ENCODE peak calls at places on chromosomes 3 and 15, in nine cellular contexts. M is osteocyte, N is GM23338, D is Peyer's patch, F is GM13977, T is RWPE1, K is B cell, C is foreskin fibroblast, H is fibroblast of mammary gland. O is an unnamed sample.

GRCh38 chr3:143064777-143065176 is 54.8 kb upstream of the CHST2 start:
- DNase-seq in M (no peak), T (no peak), C (no peak), D (no peak), H (no peak), F (no peak), N (no peak), K (no peak), O (no peak)

GRCh38 chr3:42544492-42545283 is 37.1 kb downstream of the SEC22C start:
- DNase-seq in F (no peak), D (no peak), C (peak), M (no peak), H (no peak), T (no peak), N (no peak), K (no peak), O (no peak)

GRCh38 chr3:122092460-122093165 is 37.5 kb downstream of the CD86 start:
- DNase-seq in N (peak), H (peak), T (peak), M (no peak), C (no peak), D (peak), K (no peak), F (no peak), O (no peak)

GRCh38 chr3:112699436-112699978 is 58.6 kb upstream of the CCDC80 start:
- DNase-seq in N (peak), M (no peak), C (peak), H (peak), T (no peak), F (no peak), D (no peak), K (no peak), O (no peak)

GRCh38 chr3:114450008-114450596 is 156.3 kb downstream of the TIGIT start:
- DNase-seq in K (no peak), T (no peak), D (no peak), C (no peak), F (no peak), H (no peak), M (no peak), N (no peak), O (no peak)

GRCh38 chr3:192079098-192079497 is 618.1 kb downstream of the PYDC2 start:
- DNase-seq in K (no peak), C (no peak), D (no peak), T (no peak), M (no peak), N (peak), H (no peak), F (no peak), O (no peak)

GRCh38 chr3:87488725-87489124 is 212.3 kb upstream of the POU1F1 start:
- DNase-seq in D (no peak), F (no peak), T (no peak), N (no peak), C (peak), H (no peak), K (no peak), M (no peak), O (no peak)

GRCh38 chr15:83446904-83447708 is at the start of gene SH3GL3:
- DNase-seq in N (peak), K (no peak), H (peak), F (peak), C (peak), T (peak), D (peak), M (peak), O (no peak)

GRCh38 chr15:24823473-24823872 is 131.3 kb upstream of the SNRPN start:
- DNase-seq in T (no peak), D (no peak), N (peak), F (no peak), H (no peak), C (no peak), K (no peak), M (no peak), O (no peak)

GRCh38 chr3:177362646-177363045 is 165.4 kb upstream of the TBL1XR1 start:
- DNase-seq in M (no peak), C (no peak), D (no peak), H (no peak), F (no peak), T (no peak), K (no peak), N (no peak), O (no peak)

GRCh38 chr15:61582092-61582491 is 353.0 kb upstream of the RORA start:
- DNase-seq in T (no peak), N (no peak), M (no peak), F (no peak), K (no peak), H (no peak), C (no peak), D (no peak), O (no peak)

GRCh38 chr3:136141891-136142290 is 54.2 kb downstream of the MSL2 start:
- DNase-seq in C (peak), M (no peak), H (peak), F (no peak), K (no peak), D (no peak), T (peak), N (no peak), O (no peak)

GRCh38 chr3:141305436-141305835 is 62.9 kb upstream of the ZBTB38 start:
- DNase-seq in H (peak), D (no peak), K (no peak), F (no peak), N (peak), T (no peak), C (peak), M (no peak), O (peak)
- TF ChIP-seq CTCF in H (peak), D (no peak), K (no peak), F (peak), N (no peak), T (no peak), C (peak), M (peak), O (peak)

GRCh38 chr15:76345269-76345879 is 8.8 kb downstream of the ISL2 start:
- DNase-seq in H (no peak), C (no peak), F (peak), M (no peak), N (no peak), D (no peak), K (no peak), T (no peak), O (no peak)

GRCh38 chr15:76349301-76350070 is 12.9 kb downstream of the ISL2 start:
- DNase-seq in C (peak), D (no peak), T (no peak), H (no peak), K (no peak), M (no peak), N (no peak), F (no peak), O (no peak)

GRCh38 chr15:76346666-76347506 is 10.3 kb downstream of the ISL2 start:
- DNase-seq in N (peak), T (peak), M (no peak), F (peak), H (no peak), K (no peak), C (peak), D (no peak), O (no peak)

GRCh38 chr15:76345880-76346665 is 9.5 kb downstream of the ISL2 start:
- DNase-seq in M (no peak), K (peak), F (peak), N (peak), C (peak), H (no peak), T (peak), D (no peak), O (no peak)

GRCh38 chr15:76347507-76348055 is 11.0 kb downstream of the ISL2 start:
- DNase-seq in F (no peak), H (no peak), M (no peak), N (no peak), K (no peak), C (peak), T (no peak), D (no peak), O (no peak)
- TF ChIP-seq CTCF in F (no peak), H (no peak), M (no peak), N (no peak), K (no peak), C (no peak), T (no peak), D (no peak), O (no peak)

GRCh38 chr3:30130391-30130790 is 476.0 kb upstream of the TGFBR2 start:
- DNase-seq in T (no peak), D (no peak), K (no peak), N (no peak), C (no peak), F (no peak), H (no peak), M (no peak), O (no peak)

GRCh38 chr3:30131171-30131570 is 475.2 kb upstream of the TGFBR2 start:
- DNase-seq in F (no peak), C (no peak), N (no peak), M (no peak), K (no peak), T (no peak), H (no peak), D (no peak), O (no peak)

GRCh38 chr3:30139283-30139682 is 467.1 kb upstream of the TGFBR2 start:
- DNase-seq in H (no peak), N (no peak), D (no peak), F (no peak), C (no peak), K (no peak), T (no peak), M (no peak), O (no peak)

GRCh38 chr3:30140356-30140755 is 466.0 kb upstream of the TGFBR2 start:
- DNase-seq in C (no peak), M (no peak), F (no peak), D (no peak), T (no peak), N (no peak), H (no peak), K (no peak), O (no peak)

DNA sequence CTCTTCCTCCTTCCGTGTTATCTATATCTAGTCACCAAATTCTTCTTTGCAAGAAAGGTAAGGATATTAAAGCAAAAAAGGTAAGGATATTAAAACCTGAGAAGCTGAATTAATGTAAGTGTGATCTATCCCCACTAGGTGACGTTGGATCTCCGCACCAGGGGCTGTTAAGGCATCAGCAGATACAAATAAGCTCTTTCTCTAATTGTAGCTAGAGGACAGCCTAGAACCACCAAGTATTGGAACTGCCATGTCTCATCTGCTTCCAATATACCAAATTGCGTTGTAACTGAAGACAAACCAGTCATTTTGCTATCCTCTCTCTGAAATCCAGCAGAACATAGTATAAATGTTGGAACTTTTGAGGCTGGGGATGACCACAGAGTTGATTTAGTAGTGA is 471.2 kb upstream of the TGFBR2 start:
- DNase-seq in N (peak), K (no peak), C (peak), M (no peak), T (no peak), H (peak), F (no peak), D (no peak), O (no peak)
- TF ChIP-seq CTCF in N (peak), K (no peak), C (peak), M (peak), T (no peak), H (peak), F (no peak), D (no peak), O (peak)

GRCh38 chr3:149752051-149752787 is at the start of gene COMMD2:
- DNase-seq in F (peak), C (peak), N (peak), T (peak), D (peak), K (peak), H (peak), M (peak), O (peak)
- TF ChIP-seq CTCF in F (peak), C (no peak), N (peak), T (no peak), D (peak), K (peak), H (peak), M (peak), O (peak)

GRCh38 chr3:15983693-15984092 is 185.9 kb upstream of the ANKRD28 start:
- DNase-seq in F (no peak), D (no peak), T (no peak), K (no peak), H (no peak), M (no peak), N (no peak), C (no peak), O (no peak)

GRCh38 chr3:15989419-15989818 is 185.1 kb upstream of the GALNT15 start:
- DNase-seq in N (peak), M (no peak), T (no peak), D (no peak), C (no peak), H (peak), K (no peak), F (no peak), O (peak)
- TF ChIP-seq CTCF in N (peak), M (no peak), T (no peak), D (no peak), C (peak), H (peak), K (no peak), F (peak), O (peak)

GRCh38 chr3:171049831-171050444 is 23.4 kb upstream of the SLC2A2 start:
- DNase-seq in C (peak), N (peak), D (peak), T (peak), K (peak), F (peak), H (peak), M (peak), O (peak)
- TF ChIP-seq CTCF in C (peak), N (peak), D (peak), T (peak), K (peak), F (peak), H (peak), M (peak), O (peak)

GRCh38 chr15:69386284-69386683 is 27.9 kb upstream of the KIF23 start:
- DNase-seq in T (no peak), K (no peak), D (no peak), C (no peak), M (no peak), H (no peak), N (no peak), F (no peak), O (no peak)

GRCh38 chr15:69390575-69390974 is 23.6 kb upstream of the KIF23 start:
- DNase-seq in F (no peak), C (peak), T (peak), D (no peak), K (no peak), H (peak), M (no peak), N (no peak), O (no peak)

GRCh38 chr15:69389426-69389825 is 24.7 kb upstream of the KIF23 start:
- DNase-seq in H (no peak), F (no peak), D (no peak), T (no peak), K (no peak), C (no peak), M (no peak), N (no peak), O (no peak)

GRCh38 chr15:69385831-69386230 is 28.3 kb upstream of the KIF23 start:
- DNase-seq in F (no peak), N (no peak), K (no peak), D (no peak), C (no peak), T (no peak), M (no peak), H (no peak), O (no peak)

DNA sequence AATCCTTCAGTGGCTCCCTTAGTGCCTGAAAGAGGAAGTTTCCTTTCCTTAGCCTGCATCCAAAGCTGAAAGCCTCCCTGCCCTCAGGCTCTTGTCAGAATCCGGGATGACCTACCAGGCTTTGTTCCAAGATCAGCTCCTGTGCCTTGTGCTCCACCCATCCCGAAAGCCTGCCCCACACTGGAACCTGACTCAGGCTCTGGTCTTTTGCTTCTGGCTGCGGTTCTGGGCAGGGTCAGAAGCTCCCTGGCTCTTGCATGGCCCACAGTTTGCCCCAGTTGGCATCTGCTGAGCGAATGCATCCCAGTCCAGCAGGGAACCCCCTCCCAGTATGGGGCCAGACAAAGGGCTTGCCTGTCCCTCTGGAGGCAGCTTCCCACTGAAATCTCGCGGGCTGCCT is 25.9 kb upstream of the KIF23 start:
- DNase-seq in K (no peak), C (peak), F (no peak), H (peak), N (no peak), T (peak), D (no peak), M (no peak), O (peak)
- TF ChIP-seq CTCF in K (no peak), C (no peak), F (no peak), H (no peak), N (no peak), T (no peak), D (no peak), M (no peak), O (no peak)

GRCh38 chr3:130395331-130395730 is 49.9 kb downstream of the COL6A5 start:
- DNase-seq in K (no peak), T (no peak), H (peak), C (no peak), F (no peak), D (no peak), N (no peak), M (no peak), O (no peak)
- TF ChIP-seq CTCF in K (no peak), T (no peak), H (no peak), C (no peak), F (no peak), D (no peak), N (no peak), M (no peak), O (no peak)

DNA sequence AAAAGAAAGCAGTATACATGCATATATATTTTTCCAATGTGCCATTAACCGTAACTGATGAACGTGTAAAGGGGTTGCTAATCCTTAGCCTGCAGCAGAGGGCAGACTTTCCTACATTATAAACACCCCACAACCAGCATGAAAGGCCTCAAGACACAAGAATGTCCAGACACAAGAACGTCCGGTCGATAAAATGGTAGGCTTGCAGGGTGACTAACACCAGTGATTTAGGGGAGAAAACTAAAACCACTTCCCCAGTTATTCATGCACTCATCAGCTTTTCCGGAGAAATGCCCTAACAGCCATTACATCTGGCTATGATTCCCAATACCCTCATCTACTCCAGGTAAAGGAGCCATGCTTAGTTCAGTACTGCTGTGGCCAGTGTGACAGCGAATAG is 57.4 kb downstream of the LRTM1 start:
- DNase-seq in D (no peak), N (peak), T (peak), H (peak), K (no peak), F (no peak), M (no peak), C (peak), O (peak)
- TF ChIP-seq CTCF in D (no peak), N (peak), T (peak), H (peak), K (no peak), F (no peak), M (peak), C (peak), O (peak)